ENCODE peak calls at places on chromosomes 13 and 19, in five cellular contexts. One of them, this sample, is unnamed.

GRCh38 chr13:51230473-51231105 is 8.4 kb downstream of the FAM124A start:
- DNase-seq in putamen: peak
- DNase-seq in CD4-positive, alpha-beta T cell: no peak
- DNase-seq in NCI-H1092: no peak
- DNase-seq in stimulated activated CD8-positive, alpha-beta memory T cell treated with anti-CD3 and anti-CD28 coated beads, Interleukin-12 subunit alpha, Interleukin-12 subunit beta, amount 100 ng/mL, for 1 hour: no peak
- DNase-seq in this sample: no peak

GRCh38 chr13:100987993-100988392 is 313.4 kb upstream of the TMTC4 start:
- DNase-seq in putamen: peak
- DNase-seq in CD4-positive, alpha-beta T cell: no peak
- DNase-seq in NCI-H1092: peak
- DNase-seq in stimulated activated CD8-positive, alpha-beta memory T cell treated with anti-CD3 and anti-CD28 coated beads, Interleukin-12 subunit alpha, Interleukin-12 subunit beta, amount 100 ng/mL, for 1 hour: no peak
- DNase-seq in this sample: no peak

GRCh38 chr19:49817964-49818690 is at the start of gene MED25:
- DNase-seq in putamen: peak
- DNase-seq in CD4-positive, alpha-beta T cell: peak
- DNase-seq in NCI-H1092: peak
- DNase-seq in stimulated activated CD8-positive, alpha-beta memory T cell treated with anti-CD3 and anti-CD28 coated beads, Interleukin-12 subunit alpha, Interleukin-12 subunit beta, amount 100 ng/mL, for 1 hour: peak
- DNase-seq in this sample: peak

GRCh38 chr13:23578411-23579071 is 8.3 kb downstream of the TNFRSF19 start:
- DNase-seq in putamen: peak
- DNase-seq in CD4-positive, alpha-beta T cell: peak
- DNase-seq in NCI-H1092: peak
- DNase-seq in stimulated activated CD8-positive, alpha-beta memory T cell treated with anti-CD3 and anti-CD28 coated beads, Interleukin-12 subunit alpha, Interleukin-12 subunit beta, amount 100 ng/mL, for 1 hour: peak
- DNase-seq in this sample: peak

GRCh38 chr13:90950134-90950533 is 397.4 kb upstream of the MIR17HG start:
- DNase-seq in putamen: no peak
- DNase-seq in CD4-positive, alpha-beta T cell: no peak
- DNase-seq in NCI-H1092: no peak
- DNase-seq in stimulated activated CD8-positive, alpha-beta memory T cell treated with anti-CD3 and anti-CD28 coated beads, Interleukin-12 subunit alpha, Interleukin-12 subunit beta, amount 100 ng/mL, for 1 hour: no peak
- DNase-seq in this sample: no peak

GRCh38 chr19:36340786-36341386 is 38.1 kb downstream of the ZFP14 start:
- DNase-seq in putamen: no peak
- DNase-seq in CD4-positive, alpha-beta T cell: no peak
- DNase-seq in NCI-H1092: no peak
- DNase-seq in stimulated activated CD8-positive, alpha-beta memory T cell treated with anti-CD3 and anti-CD28 coated beads, Interleukin-12 subunit alpha, Interleukin-12 subunit beta, amount 100 ng/mL, for 1 hour: no peak
- DNase-seq in this sample: no peak

GRCh38 chr13:51201886-51202285 is 20.3 kb upstream of the FAM124A start:
- DNase-seq in putamen: no peak
- DNase-seq in CD4-positive, alpha-beta T cell: no peak
- DNase-seq in NCI-H1092: no peak
- DNase-seq in stimulated activated CD8-positive, alpha-beta memory T cell treated with anti-CD3 and anti-CD28 coated beads, Interleukin-12 subunit alpha, Interleukin-12 subunit beta, amount 100 ng/mL, for 1 hour: no peak
- DNase-seq in this sample: no peak

GRCh38 chr19:44512326-44513298 is 12.3 kb upstream of the ZNF180 start:
- DNase-seq in putamen: no peak
- DNase-seq in CD4-positive, alpha-beta T cell: no peak
- DNase-seq in NCI-H1092: peak
- DNase-seq in stimulated activated CD8-positive, alpha-beta memory T cell treated with anti-CD3 and anti-CD28 coated beads, Interleukin-12 subunit alpha, Interleukin-12 subunit beta, amount 100 ng/mL, for 1 hour: no peak
- DNase-seq in this sample: peak

GRCh38 chr19:40200352-40201099 is 9.3 kb downstream of the MAP3K10 start:
- DNase-seq in putamen: no peak
- DNase-seq in CD4-positive, alpha-beta T cell: no peak
- DNase-seq in NCI-H1092: no peak
- DNase-seq in stimulated activated CD8-positive, alpha-beta memory T cell treated with anti-CD3 and anti-CD28 coated beads, Interleukin-12 subunit alpha, Interleukin-12 subunit beta, amount 100 ng/mL, for 1 hour: no peak
- DNase-seq in this sample: no peak

GRCh38 chr19:30349131-30349730 is 23.0 kb upstream of the ZNF536 start:
- DNase-seq in putamen: no peak
- DNase-seq in CD4-positive, alpha-beta T cell: no peak
- DNase-seq in NCI-H1092: no peak
- DNase-seq in stimulated activated CD8-positive, alpha-beta memory T cell treated with anti-CD3 and anti-CD28 coated beads, Interleukin-12 subunit alpha, Interleukin-12 subunit beta, amount 100 ng/mL, for 1 hour: no peak
- DNase-seq in this sample: no peak

GRCh38 chr19:49114630-49115363 is 627 bp downstream of the LIN7B start:
- DNase-seq in putamen: peak
- DNase-seq in CD4-positive, alpha-beta T cell: no peak
- DNase-seq in NCI-H1092: peak
- DNase-seq in stimulated activated CD8-positive, alpha-beta memory T cell treated with anti-CD3 and anti-CD28 coated beads, Interleukin-12 subunit alpha, Interleukin-12 subunit beta, amount 100 ng/mL, for 1 hour: no peak
- DNase-seq in this sample: peak

GRCh38 chr13:93118081-93118615 is 108.5 kb upstream of the GPC6 start:
- DNase-seq in putamen: no peak
- DNase-seq in CD4-positive, alpha-beta T cell: no peak
- DNase-seq in NCI-H1092: no peak
- DNase-seq in stimulated activated CD8-positive, alpha-beta memory T cell treated with anti-CD3 and anti-CD28 coated beads, Interleukin-12 subunit alpha, Interleukin-12 subunit beta, amount 100 ng/mL, for 1 hour: no peak
- DNase-seq in this sample: no peak

GRCh38 chr19:11418518-11419506 is at the start of gene RGL3:
- DNase-seq in putamen: no peak
- DNase-seq in CD4-positive, alpha-beta T cell: no peak
- DNase-seq in NCI-H1092: no peak
- DNase-seq in stimulated activated CD8-positive, alpha-beta memory T cell treated with anti-CD3 and anti-CD28 coated beads, Interleukin-12 subunit alpha, Interleukin-12 subunit beta, amount 100 ng/mL, for 1 hour: no peak
- DNase-seq in this sample: no peak

GRCh38 chr19:58054792-58055482 is 4.1 kb upstream of the ZNF135 start:
- DNase-seq in putamen: peak
- DNase-seq in CD4-positive, alpha-beta T cell: no peak
- DNase-seq in NCI-H1092: peak
- DNase-seq in stimulated activated CD8-positive, alpha-beta memory T cell treated with anti-CD3 and anti-CD28 coated beads, Interleukin-12 subunit alpha, Interleukin-12 subunit beta, amount 100 ng/mL, for 1 hour: no peak
- DNase-seq in this sample: no peak

GRCh38 chr19:5792224-5792623 is 1.3 kb upstream of the DUS3L start:
- DNase-seq in putamen: no peak
- DNase-seq in CD4-positive, alpha-beta T cell: no peak
- DNase-seq in NCI-H1092: no peak
- DNase-seq in stimulated activated CD8-positive, alpha-beta memory T cell treated with anti-CD3 and anti-CD28 coated beads, Interleukin-12 subunit alpha, Interleukin-12 subunit beta, amount 100 ng/mL, for 1 hour: no peak
- DNase-seq in this sample: no peak

GRCh38 chr19:13825489-13826475 is 30.5 kb downstream of the ZSWIM4 start:
- DNase-seq in putamen: no peak
- DNase-seq in CD4-positive, alpha-beta T cell: no peak
- DNase-seq in NCI-H1092: no peak
- DNase-seq in stimulated activated CD8-positive, alpha-beta memory T cell treated with anti-CD3 and anti-CD28 coated beads, Interleukin-12 subunit alpha, Interleukin-12 subunit beta, amount 100 ng/mL, for 1 hour: no peak
- DNase-seq in this sample: no peak

GRCh38 chr19:37886571-37886970 is 19.8 kb downstream of the WDR87 start:
- DNase-seq in putamen: no peak
- DNase-seq in CD4-positive, alpha-beta T cell: no peak
- DNase-seq in NCI-H1092: no peak
- DNase-seq in stimulated activated CD8-positive, alpha-beta memory T cell treated with anti-CD3 and anti-CD28 coated beads, Interleukin-12 subunit alpha, Interleukin-12 subunit beta, amount 100 ng/mL, for 1 hour: no peak
- DNase-seq in this sample: no peak

GRCh38 chr13:113327766-113328391 is 30.8 kb downstream of the LAMP1 start:
- DNase-seq in putamen: no peak
- DNase-seq in CD4-positive, alpha-beta T cell: no peak
- DNase-seq in NCI-H1092: no peak
- DNase-seq in stimulated activated CD8-positive, alpha-beta memory T cell treated with anti-CD3 and anti-CD28 coated beads, Interleukin-12 subunit alpha, Interleukin-12 subunit beta, amount 100 ng/mL, for 1 hour: no peak
- DNase-seq in this sample: no peak

GRCh38 chr13:68850160-68850559 is 1257.5 kb upstream of the ATXN8OS start:
- DNase-seq in putamen: no peak
- DNase-seq in CD4-positive, alpha-beta T cell: no peak
- DNase-seq in NCI-H1092: no peak
- DNase-seq in stimulated activated CD8-positive, alpha-beta memory T cell treated with anti-CD3 and anti-CD28 coated beads, Interleukin-12 subunit alpha, Interleukin-12 subunit beta, amount 100 ng/mL, for 1 hour: no peak
- DNase-seq in this sample: no peak

GRCh38 chr19:31436121-31436776 is 87.0 kb upstream of the TSHZ3 start:
- DNase-seq in putamen: no peak
- DNase-seq in CD4-positive, alpha-beta T cell: no peak
- DNase-seq in NCI-H1092: no peak
- DNase-seq in stimulated activated CD8-positive, alpha-beta memory T cell treated with anti-CD3 and anti-CD28 coated beads, Interleukin-12 subunit alpha, Interleukin-12 subunit beta, amount 100 ng/mL, for 1 hour: no peak
- DNase-seq in this sample: no peak

GRCh38 chr13:31053896-31054295 is 107.8 kb downstream of the HSPH1 start:
- DNase-seq in putamen: no peak
- DNase-seq in CD4-positive, alpha-beta T cell: no peak
- DNase-seq in NCI-H1092: no peak
- DNase-seq in stimulated activated CD8-positive, alpha-beta memory T cell treated with anti-CD3 and anti-CD28 coated beads, Interleukin-12 subunit alpha, Interleukin-12 subunit beta, amount 100 ng/mL, for 1 hour: no peak
- DNase-seq in this sample: no peak

GRCh38 chr13:72290962-72291681 is 424.1 kb upstream of the DACH1 start:
- DNase-seq in putamen: no peak
- DNase-seq in CD4-positive, alpha-beta T cell: no peak
- DNase-seq in NCI-H1092: no peak
- DNase-seq in stimulated activated CD8-positive, alpha-beta memory T cell treated with anti-CD3 and anti-CD28 coated beads, Interleukin-12 subunit alpha, Interleukin-12 subunit beta, amount 100 ng/mL, for 1 hour: no peak
- DNase-seq in this sample: no peak

GRCh38 chr13:97856001-97856675 is 97.3 kb upstream of the IPO5 start:
- DNase-seq in putamen: no peak
- DNase-seq in CD4-positive, alpha-beta T cell: no peak
- DNase-seq in NCI-H1092: no peak
- DNase-seq in stimulated activated CD8-positive, alpha-beta memory T cell treated with anti-CD3 and anti-CD28 coated beads, Interleukin-12 subunit alpha, Interleukin-12 subunit beta, amount 100 ng/mL, for 1 hour: no peak
- DNase-seq in this sample: no peak

GRCh38 chr19:13920940-13921744 is 15.1 kb downstream of the CC2D1A start:
- DNase-seq in putamen: peak
- DNase-seq in CD4-positive, alpha-beta T cell: no peak
- DNase-seq in NCI-H1092: no peak
- DNase-seq in stimulated activated CD8-positive, alpha-beta memory T cell treated with anti-CD3 and anti-CD28 coated beads, Interleukin-12 subunit alpha, Interleukin-12 subunit beta, amount 100 ng/mL, for 1 hour: no peak
- DNase-seq in this sample: peak

GRCh38 chr19:12838893-12839656 is 760 bp downstream of the MAST1 start:
- DNase-seq in putamen: no peak
- DNase-seq in CD4-positive, alpha-beta T cell: no peak
- DNase-seq in NCI-H1092: no peak
- DNase-seq in stimulated activated CD8-positive, alpha-beta memory T cell treated with anti-CD3 and anti-CD28 coated beads, Interleukin-12 subunit alpha, Interleukin-12 subunit beta, amount 100 ng/mL, for 1 hour: no peak
- DNase-seq in this sample: no peak

GRCh38 chr19:44212865-44213346 is 574 bp downstream of the ZNF227 start:
- DNase-seq in putamen: no peak
- DNase-seq in CD4-positive, alpha-beta T cell: no peak
- DNase-seq in NCI-H1092: no peak
- DNase-seq in stimulated activated CD8-positive, alpha-beta memory T cell treated with anti-CD3 and anti-CD28 coated beads, Interleukin-12 subunit alpha, Interleukin-12 subunit beta, amount 100 ng/mL, for 1 hour: no peak
- DNase-seq in this sample: no peak

GRCh38 chr19:6613711-6614110 is 22.8 kb upstream of the CD70 start:
- DNase-seq in putamen: no peak
- DNase-seq in CD4-positive, alpha-beta T cell: no peak
- DNase-seq in NCI-H1092: no peak
- DNase-seq in stimulated activated CD8-positive, alpha-beta memory T cell treated with anti-CD3 and anti-CD28 coated beads, Interleukin-12 subunit alpha, Interleukin-12 subunit beta, amount 100 ng/mL, for 1 hour: no peak
- DNase-seq in this sample: no peak

GRCh38 chr13:102993348-102993747 is 72.9 kb downstream of the SLC10A2 start:
- DNase-seq in putamen: no peak
- DNase-seq in CD4-positive, alpha-beta T cell: no peak
- DNase-seq in NCI-H1092: no peak
- DNase-seq in stimulated activated CD8-positive, alpha-beta memory T cell treated with anti-CD3 and anti-CD28 coated beads, Interleukin-12 subunit alpha, Interleukin-12 subunit beta, amount 100 ng/mL, for 1 hour: no peak
- DNase-seq in this sample: no peak

GRCh38 chr19:734716-735115 is 16.2 kb upstream of the MISP start:
- DNase-seq in putamen: no peak
- DNase-seq in CD4-positive, alpha-beta T cell: no peak
- DNase-seq in NCI-H1092: no peak
- DNase-seq in stimulated activated CD8-positive, alpha-beta memory T cell treated with anti-CD3 and anti-CD28 coated beads, Interleukin-12 subunit alpha, Interleukin-12 subunit beta, amount 100 ng/mL, for 1 hour: no peak
- DNase-seq in this sample: no peak

This sample was measured in germinal center.